ENCODE peak calls at places on chromosomes 13 and 19, in ten cellular contexts. Z is non-pigmented ciliary epithelial cell; N is left cardiac atrium; D is GM23248; K is T-helper 9 cell; P is activated CD4-positive, CD25-positive, alpha-beta regulatory T cell treated with anti-CD3 and anti-CD28 coated beads, Interleukin-2, amount 50 U/mL, for 16 hours; M is stimulated activated CD4-positive, alpha-beta T cell treated with anti-CD3 and anti-CD28 coated beads, Interleukin-2, amount 100 ng/mL, for 24 hours; B is activated T-helper 1 cell treated with Interleukin-2 at 50 U/mL for 16 hours; C is choroid plexus epithelial cell; J is fibroblast of the conjunctiva. S is an unnamed sample.

GRCh38 chr19:821976-822773 is 420 bp upstream of the PLPPR3 start:
- DNase-seq in J (no peak), D (no peak), M (no peak), N (no peak), B (no peak), Z (no peak), K (no peak), C (no peak), P (no peak), S (no peak)

GRCh38 chr19:31502536-31503170 is 153.4 kb upstream of the TSHZ3 start:
- DNase-seq in J (no peak), Z (no peak), P (no peak), B (no peak), D (no peak), C (no peak), N (no peak), M (no peak), K (no peak), S (no peak)

GRCh38 chr13:110644892-110645521 is 29.7 kb downstream of the NAXD start:
- DNase-seq in N (peak), Z (no peak), D (peak), M (peak), P (no peak), K (peak), C (peak), B (peak), J (peak), S (peak)

GRCh38 chr19:40754611-40755247 is 3.7 kb downstream of the SNRPA start:
- DNase-seq in D (peak), K (no peak), Z (no peak), J (no peak), P (peak), N (no peak), M (peak), B (no peak), C (no peak), S (no peak)

GRCh38 chr19:45061965-45062364 is 14.3 kb downstream of the ZNF296 start:
- DNase-seq in K (no peak), J (no peak), P (no peak), N (no peak), M (no peak), C (no peak), D (no peak), B (no peak), Z (no peak), S (no peak)

GRCh38 chr13:26509491-26509890 is 48.0 kb upstream of the WASF3 start:
- DNase-seq in B (no peak), N (no peak), J (no peak), Z (no peak), D (no peak), P (no peak), M (no peak), C (no peak), K (no peak), S (no peak)

GRCh38 chr13:67018775-67019174 is 211.4 kb downstream of the PCDH9 start:
- DNase-seq in C (no peak), B (no peak), Z (no peak), P (no peak), D (no peak), N (no peak), M (no peak), J (no peak), K (no peak), S (no peak)

GRCh38 chr19:35240322-35240721 is 8.5 kb upstream of the LSR start:
- DNase-seq in C (no peak), B (no peak), P (no peak), D (no peak), M (no peak), Z (no peak), N (no peak), J (no peak), K (no peak), S (no peak)

GRCh38 chr19:49809155-49809986 is 3.7 kb downstream of the FUZ start:
- DNase-seq in B (peak), N (peak), C (peak), J (no peak), D (peak), P (peak), K (peak), Z (no peak), M (peak), S (peak)

GRCh38 chr13:25095862-25096453 is at the start of gene PABPC3:
- DNase-seq in K (no peak), Z (no peak), N (no peak), B (no peak), D (no peak), J (no peak), M (peak), C (no peak), P (no peak), S (no peak)

GRCh38 chr19:55355213-55355821 is 798 bp upstream of the COX6B2 start:
- DNase-seq in M (no peak), K (no peak), D (no peak), J (no peak), P (no peak), C (no peak), N (no peak), Z (no peak), B (no peak), S (no peak)

GRCh38 chr19:35519291-35519690 is 5.8 kb upstream of the DMKN start:
- DNase-seq in M (no peak), J (no peak), K (no peak), N (no peak), Z (no peak), C (peak), D (peak), P (no peak), B (no peak), S (peak)

GRCh38 chr13:45658586-45659235 is 43.2 kb upstream of the ERICH6B start:
- DNase-seq in N (no peak), Z (peak), C (peak), B (no peak), J (peak), D (peak), M (no peak), P (no peak), K (no peak), S (peak)

GRCh38 chr19:50728084-50728737 is 5.0 kb downstream of the CLEC11A start:
- DNase-seq in D (peak), M (peak), P (peak), J (peak), Z (no peak), K (no peak), C (peak), B (no peak), N (peak), S (peak)

S was measured in GM03348.